ENCODE peak calls at places on chromosomes 3 and 15, in six cellular contexts. H is CD8-positive, alpha-beta memory T cell; E is PC-9; S is germinal center; W is T-helper 9 cell; B is GM10248. M is an unnamed sample.
A peak's percentile ranks its signal among the peaks of the same experiment; 100 is the strongest.

GRCh38 chr15:66682865-66683264 is 19.2 kb upstream of the SMAD6 start:
- DNase-seq in E (no peak), B (no peak), H (no peak), W (no peak), S (no peak), M (no peak)

GRCh38 chr3:102510663-102511062 is 75.8 kb downstream of the ZPLD1 start:
- DNase-seq in W (no peak), E (no peak), H (no peak), B (no peak), S (no peak), M (no peak)

GRCh38 chr3:98657429-98657828 is 64.0 kb upstream of the CPOX start:
- DNase-seq in W (peak; percentile 3), E (no peak), S (peak; percentile 33), H (no peak), B (peak; percentile 71), M (peak; percentile 42)

GRCh38 chr3:194369522-194370279 is at the start of gene LRRC15:
- DNase-seq in H (no peak), E (peak; percentile 64), B (no peak), S (no peak), W (no peak), M (peak; percentile 71)

GRCh38 chr3:102174832-102175374 is 259.9 kb upstream of the ZPLD1 start:
- DNase-seq in E (no peak), H (no peak), B (no peak), S (no peak), W (no peak), M (no peak)

GRCh38 chr3:177491301-177492031 is 294.2 kb upstream of the TBL1XR1 start:
- DNase-seq in W (no peak), B (no peak), S (no peak), E (no peak), H (no peak), M (no peak)

GRCh38 chr3:16048435-16049318 is 125.8 kb upstream of the GALNT15 start:
- DNase-seq in E (peak; percentile 36), S (peak; percentile 58), H (no peak), B (peak; percentile 77), W (peak; percentile 5), M (peak; percentile 67)

GRCh38 chr3:119294402-119294888 is 262 bp downstream of the ARHGAP31 start:
- DNase-seq in S (peak; percentile 75), B (peak; percentile 82), W (peak; percentile 65), E (peak; percentile 47), H (peak; percentile 73), M (peak; percentile 32)

GRCh38 chr15:74345051-74345450 is 22.4 kb downstream of the CYP11A1 start:
- DNase-seq in S (no peak), E (no peak), W (no peak), B (no peak), H (no peak), M (no peak)

GRCh38 chr3:53242642-53243041 is 13.2 kb downstream of the TKT start:
- DNase-seq in B (no peak), E (no peak), H (no peak), S (no peak), W (no peak), M (no peak)

GRCh38 chr3:63961891-63962290 is 49.7 kb upstream of the SCAANT1 start:
- DNase-seq in E (peak; percentile 65), W (no peak), H (no peak), S (peak; percentile 41), B (peak; percentile 37), M (no peak)

GRCh38 chr15:79004336-79004735 is 59.5 kb upstream of the CTSH start:
- DNase-seq in S (peak; percentile 74), H (no peak), B (peak; percentile 85), E (peak; percentile 88), W (no peak), M (peak; percentile 63)

GRCh38 chr15:48062476-48062875 is 58.3 kb upstream of the SLC24A5 start:
- DNase-seq in S (no peak), W (no peak), B (no peak), E (no peak), H (no peak), M (no peak)

GRCh38 chr3:48708481-48708889 is 8.5 kb downstream of the IP6K2 start:
- DNase-seq in E (no peak), H (no peak), B (no peak), W (no peak), S (no peak), M (no peak)

GRCh38 chr3:184740509-184741258 is 28.8 kb upstream of the MAGEF1 start:
- DNase-seq in W (no peak), S (no peak), H (no peak), E (peak; percentile 74), B (no peak), M (no peak)

M was measured in Calu3.